ENCODE peak calls at places on chromosome 10, in eight cellular contexts. L, Q, V, D, S, R, H and U are unnamed samples.

GRCh38 chr10:32459072-32459703 is 13.2 kb downstream of the CCDC7 start:
- DNase-seq in V (no peak), D (no peak), R (no peak), L (no peak), S (no peak), H (no peak), Q (no peak), U (no peak)

GRCh38 chr10:114043532-114044250 is at the start of gene ADRB1:
- DNase-seq in L (peak), V (peak), R (peak), D (peak), H (no peak), Q (peak), S (peak), U (peak)

GRCh38 chr10:92747600-92747999 is 57.8 kb downstream of the HHEX start:
- DNase-seq in L (no peak), Q (no peak), H (no peak), S (no peak), D (no peak), R (no peak), V (no peak), U (no peak)

GRCh38 chr10:51462076-51462779 is 237.2 kb downstream of the CSTF2T start:
- DNase-seq in L (no peak), H (no peak), D (no peak), S (no peak), Q (no peak), R (no peak), V (peak), U (no peak)

GRCh38 chr10:119655566-119656001 is 4.4 kb downstream of the BAG3 start:
- DNase-seq in V (peak), Q (peak), H (peak), D (no peak), R (peak), S (peak), L (no peak), U (no peak)

GRCh38 chr10:1116051-1116450 is 59.9 kb downstream of the WDR37 start:
- DNase-seq in S (no peak), L (no peak), D (no peak), R (no peak), Q (no peak), V (no peak), H (no peak), U (no peak)

GRCh38 chr10:10778959-10779358 is 238.7 kb upstream of the CELF2 start:
- DNase-seq in L (no peak), Q (no peak), V (peak), D (no peak), R (no peak), H (no peak), S (no peak), U (no peak)

GRCh38 chr10:125060851-125061556 is 99.4 kb downstream of the CTBP2 start:
- DNase-seq in V (peak), S (peak), L (peak), Q (peak), D (peak), H (peak), R (peak), U (peak)

GRCh38 chr10:67883710-67884312 is 645 bp upstream of the SIRT1 start:
- DNase-seq in S (no peak), V (peak), R (no peak), L (no peak), H (no peak), Q (no peak), D (no peak), U (no peak)

GRCh38 chr10:124663766-124664360 is 80.3 kb downstream of the FAM53B start:
- DNase-seq in L (no peak), V (no peak), R (no peak), S (no peak), D (no peak), H (no peak), Q (no peak), U (no peak)

GRCh38 chr10:110505130-110505815 is 7.6 kb downstream of the DUSP5 start:
- DNase-seq in Q (no peak), S (no peak), H (no peak), R (no peak), L (no peak), D (no peak), V (peak), U (no peak)

GRCh38 chr10:15715619-15716227 is 4.0 kb downstream of the ITGA8 start:
- DNase-seq in H (no peak), V (peak), L (no peak), S (no peak), D (no peak), R (no peak), Q (peak), U (peak)

GRCh38 chr10:6064119-6064518 is 2.0 kb upstream of the IL2RA start:
- DNase-seq in S (no peak), H (no peak), D (no peak), Q (no peak), L (no peak), R (no peak), V (no peak), U (no peak)

GRCh38 chr10:52525761-52526160 is 211.7 kb downstream of the DKK1 start:
- DNase-seq in R (no peak), Q (peak), S (no peak), L (no peak), H (no peak), V (peak), D (no peak), U (no peak)

GRCh38 chr10:93357680-93358079 is 124.5 kb downstream of the MYOF start:
- DNase-seq in V (peak), S (no peak), Q (peak), R (no peak), D (peak), L (peak), H (no peak), U (peak)

GRCh38 chr10:128080641-128081040 is 45.6 kb downstream of the MKI67 start:
- DNase-seq in S (no peak), D (no peak), Q (no peak), R (no peak), V (no peak), L (no peak), H (no peak), U (no peak)

GRCh38 chr10:36739884-36740445 is 385.4 kb upstream of the ANKRD30A start:
- DNase-seq in D (no peak), Q (no peak), S (no peak), L (no peak), V (no peak), R (no peak), H (no peak), U (no peak)

GRCh38 chr10:132185601-132186487 is 904 bp upstream of the DPYSL4 start:
- DNase-seq in S (peak), D (no peak), V (peak), Q (no peak), H (no peak), L (no peak), R (peak), U (no peak)

GRCh38 chr10:123781324-123781900 is 110.2 kb downstream of the CPXM2 start:
- DNase-seq in V (no peak), L (no peak), S (no peak), Q (no peak), R (no peak), D (no peak), H (no peak), U (no peak)

GRCh38 chr10:127234306-127234800 is 38.0 kb upstream of the INSYN2A start:
- DNase-seq in L (no peak), Q (no peak), R (no peak), D (no peak), S (no peak), V (no peak), H (no peak), U (no peak)

GRCh38 chr10:35909291-35909690 is 267.2 kb upstream of the FZD8 start:
- DNase-seq in R (no peak), D (no peak), H (no peak), S (no peak), L (no peak), V (no peak), Q (no peak), U (no peak)

GRCh38 chr10:91798736-91799579 is 732 bp downstream of the TNKS2 start:
- DNase-seq in L (no peak), S (peak), D (peak), H (peak), Q (peak), R (no peak), V (peak), U (peak)

GRCh38 chr10:131743190-131744151 is 157.3 kb upstream of the PPP2R2D start:
- DNase-seq in L (no peak), V (no peak), R (no peak), D (no peak), Q (no peak), S (no peak), H (no peak), U (no peak)

GRCh38 chr10:124180947-124181549 is 87.7 kb upstream of the CHST15 start:
- DNase-seq in D (no peak), V (peak), R (no peak), Q (no peak), H (no peak), L (no peak), S (no peak), U (no peak)

GRCh38 chr10:66799474-66799873 is 126.4 kb upstream of the LRRTM3 start:
- DNase-seq in L (no peak), H (no peak), R (no peak), S (no peak), V (peak), Q (no peak), D (no peak), U (no peak)